ENCODE peak calls at places on chromosomes 5 and 9, in four cellular contexts. L is IMR-90, B is epithelial cell of esophagus, O is kidney epithelial cell. F is an unnamed sample.

GRCh38 chr5:34409376-34409775 is 246.8 kb upstream of the RAI14 start:
- DNase-seq in L (no peak), B (no peak), O (no peak), F (no peak)

GRCh38 chr9:86644315-86645034 is 290.3 kb upstream of the TUT7 start:
- DNase-seq in L (no peak), B (no peak), O (no peak), F (no peak)

GRCh38 chr9:111023090-111023489 is 15.2 kb downstream of the LPAR1 start:
- DNase-seq in L (no peak), B (no peak), O (no peak), F (no peak)

GRCh38 chr9:68755752-68756151 is 50.7 kb downstream of the PIP5K1B start:
- DNase-seq in L (no peak), B (no peak), O (no peak), F (no peak)

GRCh38 chr9:105063665-105064247 is 135.8 kb upstream of the ABCA1 start:
- DNase-seq in L (peak), B (peak), O (peak), F (no peak)

GRCh38 chr5:60505796-60506195 is 194.2 kb downstream of the DEPDC1B start:
- DNase-seq in L (no peak), B (no peak), O (no peak), F (no peak)

GRCh38 chr5:166618555-166618954 is 1672.9 kb upstream of the WWC1 start:
- DNase-seq in L (no peak), B (no peak), O (no peak), F (no peak)

GRCh38 chr5:93636850-93637249 is 53.8 kb downstream of the NR2F1 start:
- DNase-seq in L (no peak), B (no peak), O (no peak), F (no peak)

GRCh38 chr5:109939109-109939682 is 249.5 kb downstream of the MAN2A1 start:
- DNase-seq in L (peak), B (peak), O (no peak), F (no peak)

GRCh38 chr5:80408475-80408875 is 611 bp downstream of the ZFYVE16 start:
- DNase-seq in L (peak), B (peak), O (no peak), F (no peak)

GRCh38 chr9:95197692-95198271 is 119.7 kb downstream of the FANCC start:
- DNase-seq in L (peak), B (peak), O (no peak), F (peak)

GRCh38 chr5:95712347-95712958 is 18.7 kb upstream of the RHOBTB3 start:
- DNase-seq in L (peak), B (peak), O (peak), F (peak)

GRCh38 chr5:115770466-115770865 is 46.0 kb downstream of the CDO1 start:
- DNase-seq in L (peak), B (peak), O (no peak), F (no peak)

GRCh38 chr9:89304479-89305188 is 6.4 kb upstream of the CKS2 start:
- DNase-seq in L (no peak), B (no peak), O (no peak), F (no peak)

GRCh38 chr5:168649306-168649705 is 70.1 kb upstream of the PANK3 start:
- DNase-seq in L (no peak), B (peak), O (no peak), F (no peak)

GRCh38 chr5:39024884-39025283 is 49.3 kb downstream of the RICTOR start:
- DNase-seq in L (peak), B (peak), O (no peak), F (no peak)

GRCh38 chr5:116982035-116982434 is 407.4 kb upstream of the SEMA6A start:
- DNase-seq in L (no peak), B (no peak), O (no peak), F (no peak)

GRCh38 chr5:523658-524441 is 399 bp downstream of the SLC9A3 start:
- DNase-seq in L (no peak), B (no peak), O (no peak), F (no peak)

GRCh38 chr5:14767942-14768837 is 103.4 kb downstream of the ANKH start:
- DNase-seq in L (no peak), B (peak), O (no peak), F (no peak)

GRCh38 chr9:105154723-105155191 is 89.7 kb upstream of the SLC44A1 start:
- DNase-seq in L (peak), B (peak), O (no peak), F (no peak)

GRCh38 chr9:120878188-120879130 is 1.5 kb upstream of the PHF19 start:
- DNase-seq in L (no peak), B (no peak), O (no peak), F (no peak)

GRCh38 chr9:88355166-88355565 is 33.1 kb upstream of the SPIN1 start:
- DNase-seq in L (peak), B (peak), O (peak), F (no peak)

GRCh38 chr9:95150903-95151302 is 166.6 kb downstream of the FANCC start:
- DNase-seq in L (no peak), B (no peak), O (no peak), F (no peak)

GRCh38 chr5:100827481-100827889 is 75.6 kb downstream of the ST8SIA4 start:
- DNase-seq in L (no peak), B (peak), O (no peak), F (no peak)

GRCh38 chr5:170313344-170313743 is 15.8 kb upstream of the LCP2 start:
- DNase-seq in L (no peak), B (no peak), O (no peak), F (no peak)

GRCh38 chr5:89613222-89613956 is 730.4 kb upstream of the MEF2C start:
- DNase-seq in L (no peak), B (peak), O (peak), F (no peak)

GRCh38 chr9:21110708-21111576 is 30.7 kb downstream of the IFNW1 start:
- DNase-seq in L (peak), B (peak), O (peak), F (peak)

GRCh38 chr5:108953940-108954339 is 206.2 kb downstream of the FER start:
- DNase-seq in L (no peak), B (no peak), O (no peak), F (no peak)

GRCh38 chr5:192970-193831 is 1.9 kb downstream of the LRRC14B start:
- DNase-seq in L (no peak), B (no peak), O (no peak), F (no peak)

GRCh38 chr9:124366476-124367220 is 48.6 kb downstream of the PSMB7 start:
- DNase-seq in L (peak), B (peak), O (peak), F (no peak)

DNA sequence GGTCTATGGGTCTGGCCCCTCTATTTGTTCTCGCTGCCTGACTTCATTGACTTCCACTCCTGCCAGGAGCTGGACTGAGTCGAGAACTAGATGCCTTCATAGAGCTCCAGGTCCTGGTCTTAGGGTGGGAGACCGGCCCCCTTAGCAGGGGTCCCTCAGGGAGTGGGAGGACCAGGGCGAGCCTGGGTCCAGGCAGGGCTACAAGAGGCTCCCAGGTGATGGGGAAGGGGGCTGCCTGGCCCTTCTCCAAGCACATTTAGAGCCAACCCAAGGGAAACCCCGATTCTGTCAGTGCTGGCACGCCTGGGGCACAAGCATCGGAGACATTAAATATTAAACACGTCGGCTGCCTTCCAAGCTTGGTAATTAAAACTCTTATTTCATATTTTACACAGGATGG is 23.7 kb upstream of the ZBTB43 start:
- DNase-seq in L (no peak), B (no peak), O (no peak), F (no peak)
- H3K4me3 ChIP-seq in L (no peak), B (no peak), O (no peak), F (no peak)

GRCh38 chr5:150307617-150308426 is 5.1 kb upstream of the ARSI start:
- DNase-seq in L (no peak), B (no peak), O (no peak), F (no peak)
- TF ChIP-seq CTCF in L (no peak), B (no peak), O (no peak), F (no peak)

GRCh38 chr5:147455822-147456221 is 54.0 kb downstream of the DPYSL3 start:
- DNase-seq in L (no peak), B (no peak), O (no peak), F (peak)

GRCh38 chr5:147452137-147452838 is 57.6 kb downstream of the DPYSL3 start:
- DNase-seq in L (no peak), B (no peak), O (no peak), F (no peak)

GRCh38 chr5:147453901-147454814 is 55.7 kb downstream of the DPYSL3 start:
- DNase-seq in L (peak), B (peak), O (peak), F (peak)

GRCh38 chr5:147458581-147458980 is 51.3 kb downstream of the DPYSL3 start:
- DNase-seq in L (no peak), B (no peak), O (no peak), F (no peak)

DNA sequence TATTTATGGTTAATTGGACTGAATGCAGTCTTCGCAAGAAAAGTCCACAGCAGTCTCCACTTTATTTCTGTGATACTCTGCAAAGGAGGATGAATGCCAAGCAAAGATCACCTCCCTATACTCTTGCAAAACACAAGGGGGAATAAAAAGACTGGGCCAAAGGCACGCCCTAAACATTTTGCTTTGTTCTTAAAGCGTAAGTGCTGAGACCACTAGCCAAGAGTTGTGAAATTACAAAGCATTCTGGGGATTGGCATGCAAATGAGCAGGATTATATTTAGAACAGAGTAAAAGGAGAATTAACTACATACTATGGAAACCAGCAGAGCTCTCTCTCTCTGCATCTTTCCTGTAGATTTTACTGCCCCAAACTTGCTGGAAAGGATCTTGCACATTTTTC is 54.5 kb downstream of the DPYSL3 start:
- DNase-seq in L (peak), B (no peak), O (no peak), F (peak)
- H3K4me3 ChIP-seq in L (no peak), B (no peak), O (no peak), F (peak)

GRCh38 chr5:179820483-179821297 is at the start of gene SQSTM1:
- DNase-seq in L (peak), B (peak), O (no peak), F (no peak)

GRCh38 chr5:179822444-179822990 is 1.8 kb downstream of the SQSTM1 start:
- DNase-seq in L (no peak), B (no peak), O (no peak), F (no peak)

GRCh38 chr5:179820127-179820482 is 600 bp upstream of the SQSTM1 start:
- DNase-seq in L (no peak), B (no peak), O (no peak), F (no peak)

GRCh38 chr5:179822059-179822432 is 1.3 kb downstream of the SQSTM1 start:
- DNase-seq in L (no peak), B (no peak), O (no peak), F (no peak)

DNA sequence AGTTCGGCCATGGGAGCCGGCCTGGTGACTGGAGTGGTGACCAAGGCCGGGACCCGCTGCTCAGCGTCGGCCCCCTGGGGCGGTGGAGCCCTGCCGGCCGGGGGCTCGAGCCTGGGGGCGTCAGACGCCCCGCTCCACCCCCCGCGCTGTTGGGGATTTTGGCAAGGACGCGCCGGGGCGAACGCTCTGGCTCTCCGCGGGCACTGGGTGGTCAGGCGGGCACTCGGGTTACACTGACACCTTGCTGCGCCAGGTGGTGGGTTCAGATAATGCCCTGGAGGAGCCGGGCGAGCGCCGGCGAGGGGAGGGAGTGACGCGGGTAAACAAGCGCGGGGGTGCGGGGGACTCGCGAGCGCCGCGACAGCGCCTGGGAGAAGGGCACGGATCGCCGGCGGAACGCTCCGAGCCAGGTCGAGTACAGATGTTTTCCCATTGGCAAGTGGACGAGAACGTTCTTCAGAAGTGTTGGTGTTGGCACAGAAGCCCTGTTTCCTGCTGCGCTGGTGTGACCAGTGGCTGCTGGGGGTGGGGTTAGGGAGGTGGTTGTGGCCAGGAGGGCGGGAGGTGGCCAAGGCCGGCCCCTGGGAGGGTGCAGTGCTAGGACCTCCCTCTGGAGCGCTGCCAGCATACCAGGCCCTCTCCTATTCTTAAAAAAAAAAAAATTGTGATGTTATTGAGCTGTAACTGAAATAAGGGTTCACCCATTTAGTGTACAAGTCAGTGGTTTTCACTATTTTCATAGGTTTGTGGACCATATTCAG is 773 bp downstream of the SQSTM1 start:
- DNase-seq in L (peak), B (peak), O (peak), F (peak)
- TF ChIP-seq CTCF in L (no peak), B (no peak), O (no peak), F (no peak)

GRCh38 chr5:147735621-147736125 is 46.9 kb downstream of the JAKMIP2 start:
- DNase-seq in L (no peak), B (no peak), O (no peak), F (no peak)

GRCh38 chr5:147733075-147733474 is 49.5 kb downstream of the JAKMIP2 start:
- DNase-seq in L (no peak), B (no peak), O (no peak), F (no peak)

GRCh38 chr5:147731708-147732551 is 50.6 kb downstream of the JAKMIP2 start:
- DNase-seq in L (no peak), B (no peak), O (no peak), F (no peak)

GRCh38 chr5:147732552-147732883 is 50.0 kb downstream of the JAKMIP2 start:
- DNase-seq in L (no peak), B (no peak), O (no peak), F (no peak)

GRCh38 chr5:147734839-147735238 is 47.7 kb downstream of the JAKMIP2 start:
- DNase-seq in L (no peak), B (no peak), O (no peak), F (no peak)
- H3K4me3 ChIP-seq in L (no peak), B (no peak), O (no peak), F (no peak)

DNA sequence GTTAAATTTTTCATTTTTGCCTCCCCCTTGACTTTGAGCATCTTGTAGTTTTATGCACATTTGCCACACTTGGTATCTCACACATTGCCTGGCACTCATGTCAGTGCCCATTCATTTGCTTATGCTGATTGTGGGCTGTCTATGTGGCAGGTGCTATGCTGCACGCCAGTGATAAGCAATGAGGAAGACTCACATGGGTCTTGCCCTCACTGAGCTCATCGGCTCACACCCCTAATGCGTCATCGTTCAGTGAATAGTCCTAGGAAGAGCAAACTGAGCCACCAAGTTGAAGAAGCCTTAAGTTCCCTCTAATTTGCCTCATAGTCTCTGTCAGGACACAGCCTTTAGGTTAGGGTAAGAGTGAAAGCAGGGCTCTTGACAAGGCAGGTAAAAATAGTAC is 209.4 kb upstream of the IL12B start:
- DNase-seq in L (no peak), B (peak), O (no peak), F (no peak)
- TF ChIP-seq CTCF in L (no peak), B (no peak), O (no peak), F (no peak)

DNA sequence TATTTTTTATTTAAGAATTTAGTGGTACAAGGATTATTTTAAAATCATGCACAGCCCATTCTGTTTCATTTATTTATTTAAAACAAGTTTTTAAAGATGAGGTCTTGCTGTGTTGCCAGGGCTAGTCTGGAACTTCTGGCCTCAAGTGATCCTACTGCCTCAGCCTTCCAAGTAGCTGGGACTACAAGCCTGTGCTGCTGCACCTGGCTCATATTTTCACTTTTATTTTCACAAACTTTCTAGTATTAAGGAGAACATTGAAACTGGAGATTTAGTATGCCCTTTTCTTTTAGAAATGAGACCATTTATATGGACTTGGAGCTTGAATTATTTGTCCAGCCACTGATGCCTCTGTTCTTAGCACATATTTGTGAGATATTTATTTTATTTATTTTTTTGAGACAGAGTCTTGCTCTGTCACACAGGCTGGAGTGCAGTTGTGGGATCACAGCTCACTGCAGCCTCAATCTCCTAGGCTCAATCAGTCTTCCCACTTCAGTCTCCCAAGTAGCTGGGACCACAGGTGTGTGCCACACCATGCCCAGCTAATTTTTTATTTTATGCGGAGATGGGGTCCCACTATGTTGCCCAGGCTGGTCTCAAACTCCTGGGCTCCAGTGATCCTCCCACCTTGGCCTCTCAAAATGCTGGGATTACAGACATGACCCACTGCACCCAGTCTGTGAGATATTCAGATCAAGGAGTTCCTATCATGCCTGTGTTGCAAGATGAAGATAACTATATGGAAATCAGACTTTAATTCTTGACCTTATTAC is 7.4 kb downstream of the DMXL1 start:
- DNase-seq in L (no peak), B (no peak), O (no peak), F (no peak)
- H3K4me3 ChIP-seq in L (no peak), B (no peak), O (no peak), F (no peak)

DNA sequence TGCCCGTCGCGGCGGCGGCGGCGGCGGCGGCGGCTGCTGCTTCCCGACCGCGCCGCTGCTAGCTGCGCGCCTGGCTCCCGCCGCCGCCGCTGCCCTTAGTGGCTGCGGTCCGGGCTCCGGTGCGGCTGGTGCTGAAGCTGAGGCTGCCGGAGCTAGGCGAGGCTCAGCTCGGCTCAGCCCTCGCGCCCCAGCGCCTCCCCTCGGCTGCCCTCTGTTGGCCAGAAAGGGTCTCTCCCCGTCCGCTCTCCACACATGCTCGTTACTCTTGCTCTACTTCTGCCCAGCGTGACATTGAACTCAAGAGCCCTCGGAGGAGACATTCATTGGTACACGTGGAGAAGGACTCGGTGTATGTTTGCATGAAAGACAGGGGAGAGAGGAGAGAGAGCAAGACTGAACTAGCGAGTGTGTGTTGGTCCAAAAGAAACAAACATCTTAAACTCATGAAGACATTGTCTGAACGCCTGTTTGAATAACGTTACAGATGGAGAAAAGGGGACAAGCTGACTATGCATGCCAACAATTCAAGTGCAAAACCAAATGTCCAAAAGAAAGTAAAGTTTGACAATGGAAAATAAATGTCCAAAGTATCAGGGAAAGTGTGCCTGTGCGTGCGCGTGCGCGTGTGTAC is at the start of gene HCN1:
- DNase-seq in L (peak), B (peak), O (peak), F (peak)
- TF ChIP-seq CTCF in L (peak), B (peak), O (peak), F (peak)

DNA sequence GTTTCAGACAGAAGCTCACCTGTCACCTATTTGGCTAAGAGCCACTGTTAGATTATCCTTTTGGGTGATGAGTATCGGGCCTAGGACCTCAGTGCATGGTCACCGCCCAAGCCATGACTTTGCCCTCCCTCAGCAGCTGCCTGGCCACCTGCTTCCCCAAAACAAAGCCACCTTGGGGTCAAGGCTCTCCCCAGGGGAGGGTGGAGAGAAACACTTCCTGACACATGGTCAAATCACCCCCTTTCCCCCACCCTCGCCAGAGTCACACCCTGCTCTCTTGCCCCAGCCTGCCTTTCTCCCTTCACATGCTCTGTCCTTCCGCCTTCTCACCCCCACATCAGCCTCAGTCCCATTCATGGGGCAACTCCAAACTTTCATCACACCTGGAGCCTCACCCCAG is 1.7 kb upstream of the HBEGF start:
- DNase-seq in L (no peak), B (peak), O (no peak), F (no peak)
- H3K4me3 ChIP-seq in L (no peak), B (no peak), O (no peak), F (no peak)

F was measured in HFF-Myc.